ENCODE peak calls at places on chromosomes 11 and 22, in five cellular contexts. L, R, S, G and U are unnamed samples.

GRCh38 chr11:93493252-93493897 is 49.8 kb downstream of the SMCO4 start:
- DNase-seq in R (no peak), S (no peak), L (no peak), G (no peak), U (no peak)

GRCh38 chr11:125314264-125315087 is 149.9 kb downstream of the PKNOX2 start:
- DNase-seq in R (no peak), S (no peak), L (no peak), G (no peak), U (no peak)

GRCh38 chr11:65827774-65828156 is 6.0 kb upstream of the SNX32 start:
- DNase-seq in S (no peak), R (no peak), G (no peak), L (no peak), U (no peak)

GRCh38 chr11:95135155-95135554 is 45.5 kb downstream of the ENDOD1 start:
- DNase-seq in R (no peak), S (no peak), G (no peak), L (no peak), U (no peak)

GRCh38 chr11:116772443-116773202 is at the start of gene BUD13:
- DNase-seq in S (peak; percentile 96), L (peak; percentile 94), R (peak; percentile 86), G (peak; percentile 89), U (peak; percentile 64)

GRCh38 chr11:73439002-73439843 is 63.0 kb downstream of the RELT start:
- DNase-seq in S (no peak), G (no peak), R (no peak), L (no peak), U (no peak)

GRCh38 chr11:74980627-74981026 is 8.1 kb upstream of the NEU3 start:
- DNase-seq in S (no peak), L (no peak), G (no peak), R (no peak), U (no peak)

GRCh38 chr11:69202511-69203221 is 46.9 kb downstream of the SMIM38 start:
- DNase-seq in G (no peak), S (no peak), R (no peak), L (no peak), U (no peak)

GRCh38 chr22:40512426-40513136 is 123.9 kb downstream of the MRTFA start:
- DNase-seq in S (no peak), L (no peak), G (peak; percentile 92), R (no peak), U (peak; percentile 98)

GRCh38 chr22:17866127-17866526 is 91.9 kb upstream of the BID start:
- DNase-seq in G (no peak), R (no peak), L (no peak), S (no peak), U (no peak)

GRCh38 chr11:2741006-2741376 is 41.2 kb upstream of the KCNQ1OT1 start:
- DNase-seq in R (no peak), S (peak; percentile 32), L (no peak), G (no peak), U (no peak)

GRCh38 chr11:104073950-104074349 is 37.5 kb downstream of the DDI1 start:
- DNase-seq in G (peak; percentile 40), L (no peak), R (no peak), S (no peak), U (peak; percentile 80)

GRCh38 chr11:130551388-130551787 is 102.9 kb downstream of the ADAMTS15 start:
- DNase-seq in S (no peak), R (no peak), L (no peak), G (no peak), U (no peak)

GRCh38 chr11:73233211-73233610 is 15.1 kb downstream of the P2RY2 start:
- DNase-seq in G (no peak), L (no peak), R (no peak), S (no peak), U (no peak)

GRCh38 chr22:22802346-22802970 is 85.2 kb upstream of the IGLL5 start:
- DNase-seq in G (peak; percentile 14), R (no peak), L (no peak), S (no peak), U (no peak)

GRCh38 chr11:61972112-61972795 is 4.8 kb upstream of the FTH1 start:
- DNase-seq in G (no peak), R (no peak), L (no peak), S (no peak), U (no peak)

GRCh38 chr11:106872246-106872645 is 146.0 kb downstream of the GUCY1A2 start:
- DNase-seq in S (no peak), L (no peak), G (no peak), R (no peak), U (no peak)

GRCh38 chr11:61714916-61715315 is 34.7 kb downstream of the DAGLA start:
- DNase-seq in G (no peak), R (no peak), S (no peak), L (no peak), U (no peak)

GRCh38 chr11:72625746-72626636 is 48.2 kb downstream of the PDE2A start:
- DNase-seq in G (no peak), S (peak; percentile 75), L (peak; percentile 72), R (peak; percentile 45), U (no peak)

GRCh38 chr11:110295487-110296225 is 758 bp downstream of the RDX start:
- DNase-seq in R (peak; percentile 48), S (peak; percentile 73), L (peak; percentile 48), G (peak; percentile 65), U (peak; percentile 37)

GRCh38 chr11:36326524-36327419 is 30.7 kb downstream of the PRR5L start:
- DNase-seq in S (no peak), G (no peak), L (no peak), R (no peak), U (no peak)

GRCh38 chr11:30749268-30749667 is 163.1 kb upstream of the MPPED2 start:
- DNase-seq in L (no peak), S (no peak), R (no peak), G (no peak), U (no peak)

GRCh38 chr22:33658775-33659174 is 261.5 kb downstream of the LARGE1 start:
- DNase-seq in G (no peak), R (peak; percentile 7), S (no peak), L (peak; percentile 29), U (no peak)

GRCh38 chr11:64040684-64041267 is 5.0 kb downstream of the FLRT1 start:
- DNase-seq in G (peak; percentile 52), R (no peak), L (no peak), S (no peak), U (no peak)

GRCh38 chr11:2581151-2581930 is 118.5 kb downstream of the KCNQ1OT1 start:
- DNase-seq in R (no peak), S (peak; percentile 40), G (no peak), L (peak; percentile 7), U (no peak)

GRCh38 chr11:74142624-74143023 is 28.2 kb downstream of the C2CD3 start:
- DNase-seq in L (no peak), G (no peak), S (no peak), R (no peak), U (no peak)

GRCh38 chr11:70556884-70557741 is 158.8 kb downstream of the CTTN start:
- DNase-seq in G (peak; percentile 57), R (no peak), S (peak; percentile 23), L (no peak), U (peak; percentile 20)

GRCh38 chr11:456533-456932 is 6.5 kb downstream of the PTDSS2 start:
- DNase-seq in R (no peak), G (no peak), L (no peak), S (peak; percentile 40), U (no peak)

GRCh38 chr22:29738118-29738815 is 18.5 kb downstream of the CABP7 start:
- DNase-seq in L (no peak), S (no peak), R (no peak), G (no peak), U (no peak)

DNA sequence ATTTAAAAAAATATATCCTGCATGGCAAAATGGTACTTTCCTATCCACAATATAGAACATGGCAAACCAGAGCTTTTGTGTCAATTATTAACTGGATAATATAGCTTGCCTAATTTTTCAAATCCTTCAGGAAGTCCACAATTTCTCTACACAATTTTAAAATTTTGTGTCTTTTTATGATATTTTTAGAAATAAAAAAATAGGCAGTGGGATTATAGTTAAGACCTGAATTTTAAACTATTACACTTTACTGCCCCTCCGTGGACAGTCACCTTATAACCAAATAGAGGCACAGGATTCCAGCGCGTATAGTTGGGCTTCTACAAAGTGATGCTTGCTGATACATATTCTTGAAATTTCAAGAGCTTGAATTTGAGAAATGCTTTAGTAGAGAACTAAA is 2.1 kb upstream of the DMC1 start:
- DNase-seq in L (no peak), G (peak; percentile 44), S (no peak), R (peak; percentile 28), U (no peak)
- TF ChIP-seq CTCF in L (peak; percentile 70), G (peak; percentile 64), S (peak; percentile 63), R (peak; percentile 49), U (peak; percentile 73)

DNA sequence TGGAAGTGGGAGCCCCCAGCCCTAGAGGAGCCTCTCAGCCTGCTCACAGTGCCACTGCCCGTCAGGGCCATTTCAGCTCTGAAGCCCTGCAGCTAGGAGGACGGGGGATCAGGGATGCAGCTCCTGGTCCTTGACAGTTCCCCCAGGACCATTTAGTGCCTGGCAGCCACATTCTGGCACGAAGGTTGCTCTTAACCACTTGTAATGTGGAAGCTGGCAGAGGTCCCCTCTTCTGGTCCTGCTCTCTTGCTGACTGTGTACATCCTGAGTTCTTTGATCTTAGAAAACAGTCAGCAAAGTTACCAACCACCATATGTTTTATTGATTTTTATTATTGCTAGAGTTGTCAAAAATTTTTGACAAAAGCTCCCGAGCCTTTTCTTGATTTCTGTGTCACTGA is 44.2 kb downstream of the CABIN1 start:
- DNase-seq in L (no peak), R (no peak), G (no peak), S (no peak), U (no peak)
- H3K27ac ChIP-seq in L (no peak overlapping the region), R (no peak overlapping the region), G (no peak overlapping the region), S (no peak overlapping the region), U (no peak overlapping the region)

GRCh38 chr11:32229566-32230240 is 138.8 kb downstream of the RCN1 start:
- DNase-seq in L (no peak), G (no peak), R (no peak), S (no peak), U (no peak)

GRCh38 chr11:32233276-32233675 is 142.4 kb downstream of the RCN1 start:
- DNase-seq in G (no peak), S (no peak), R (no peak), L (no peak), U (peak; percentile 27)

GRCh38 chr11:32232516-32232915 is 141.6 kb downstream of the RCN1 start:
- DNase-seq in L (no peak), R (no peak), G (no peak), S (no peak), U (no peak)

GRCh38 chr11:32233928-32234327 is 143.1 kb downstream of the RCN1 start:
- DNase-seq in S (no peak), R (no peak), L (no peak), G (no peak), U (no peak)

DNA sequence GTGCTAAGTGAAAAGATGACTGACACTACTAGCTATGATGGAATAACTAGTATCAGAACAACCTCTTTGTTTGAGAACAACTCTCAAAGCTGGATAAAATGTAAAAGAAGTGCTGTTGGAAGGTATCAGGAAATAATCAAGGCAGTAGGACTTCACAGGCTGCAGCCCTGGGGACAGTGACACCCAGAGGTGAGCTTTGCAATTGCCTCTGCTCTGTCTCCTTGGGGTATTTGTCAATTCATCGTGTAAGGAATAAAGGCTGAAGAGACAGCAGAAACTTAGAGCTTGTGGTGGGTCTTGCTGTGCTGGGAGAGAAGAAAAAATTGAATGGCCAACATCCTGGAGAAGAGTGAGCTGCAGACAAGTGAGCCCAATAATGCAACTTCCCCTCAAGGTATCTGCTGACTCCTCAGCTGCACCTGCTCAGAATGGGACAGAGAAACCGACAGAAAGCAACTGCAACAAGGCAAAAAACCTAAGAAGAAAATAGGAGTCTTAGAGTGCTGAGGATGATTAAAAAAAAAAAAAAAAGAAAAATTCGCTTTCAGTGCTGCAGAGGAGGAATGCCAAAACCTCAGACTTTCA is 141.1 kb downstream of the RCN1 start:
- DNase-seq in S (no peak), G (peak; percentile 53), L (no peak), R (no peak), U (no peak)
- TF ChIP-seq CTCF in S (peak; percentile 17), G (peak; percentile 54), L (no peak), R (no peak), U (peak; percentile 62)

GRCh38 chr11:56207796-56208195 is 26.3 kb downstream of the OR5T2 start:
- DNase-seq in R (no peak), G (no peak), S (no peak), L (no peak), U (no peak)
- H3K27ac ChIP-seq in R (no peak overlapping the region), G (no peak overlapping the region), S (no peak overlapping the region), L (no peak overlapping the region), U (no peak overlapping the region)